ENCODE peak calls at places on chromosomes 2 and 18, in seven cellular contexts. Q is T-cell, V is H7, X is Right ventricle myocardium superior, O is astrocyte of the hippocampus, C is KG1, L is GM23248. F is an unnamed sample.

GRCh38 chr2:89844221-89844943 is 1152.9 kb downstream of the RPIA start:
- DNase-seq in Q (no peak), V (no peak), C (no peak), L (no peak), X (peak), O (no peak), F (no peak)

GRCh38 chr2:111239107-111239506 is 118.4 kb downstream of the BCL2L11 start:
- DNase-seq in X (no peak), L (no peak), C (no peak), Q (no peak), O (no peak), V (no peak), F (no peak)

GRCh38 chr18:70464343-70465114 is 175.7 kb downstream of the SOCS6 start:
- DNase-seq in V (peak), Q (peak), L (peak), X (peak), C (peak), O (peak), F (no peak)

GRCh38 chr18:3402962-3403585 is 46.9 kb upstream of the TGIF1 start:
- DNase-seq in V (no peak), O (peak), L (peak), C (no peak), Q (no peak), X (no peak), F (no peak)

GRCh38 chr2:23145460-23145859 is 239.5 kb upstream of the KLHL29 start:
- DNase-seq in C (no peak), V (no peak), O (no peak), L (peak), Q (no peak), X (no peak), F (no peak)

GRCh38 chr2:162925595-162925994 is 87.0 kb upstream of the KCNH7 start:
- DNase-seq in O (no peak), Q (no peak), C (no peak), L (no peak), X (no peak), V (no peak), F (no peak)

GRCh38 chr18:39806519-39806918 is 2148.5 kb upstream of the PIK3C3 start:
- DNase-seq in C (no peak), X (no peak), V (no peak), Q (no peak), O (peak), L (peak), F (no peak)

GRCh38 chr2:10047616-10048500 is 4.5 kb downstream of the KLF11 start:
- DNase-seq in L (no peak), X (no peak), C (no peak), Q (no peak), O (no peak), V (no peak), F (no peak)

GRCh38 chr2:114450639-114451038 is 8.2 kb downstream of the DPP10 start:
- DNase-seq in Q (no peak), C (no peak), X (no peak), O (no peak), V (no peak), L (no peak), F (no peak)

GRCh38 chr2:112075490-112076260 is 20.6 kb downstream of the TMEM87B start:
- DNase-seq in X (no peak), V (no peak), Q (no peak), C (no peak), L (peak), O (peak), F (no peak)

GRCh38 chr2:33321236-33321731 is 155.2 kb upstream of the RASGRP3 start:
- DNase-seq in X (no peak), O (peak), L (peak), Q (no peak), C (no peak), V (no peak), F (no peak)